ENCODE peak calls at places on chromosomes 2 and 18, in nine cellular contexts. One of them, this sample, is unnamed.

GRCh38 chr18:27723168-27723567 is 453.8 kb downstream of the CDH2 start:
- DNase-seq in HS-5: no peak
- DNase-seq in nephron progenitor cell: no peak
- DNase-seq in colonic mucosa: no peak
- DNase-seq in endodermal cell: no peak
- DNase-seq in EH: peak
- DNase-seq in myocyte: no peak
- DNase-seq in uterus: no peak
- DNase-seq in HTR-8/SVneo: peak
- DNase-seq in this sample: no peak

GRCh38 chr2:33108483-33109443 is 162.0 kb downstream of the LTBP1 start:
- DNase-seq in HS-5: no peak
- DNase-seq in nephron progenitor cell: no peak
- DNase-seq in colonic mucosa: no peak
- DNase-seq in endodermal cell: no peak
- DNase-seq in EH: peak
- DNase-seq in myocyte: peak
- DNase-seq in uterus: no peak
- DNase-seq in HTR-8/SVneo: no peak
- DNase-seq in this sample: no peak

GRCh38 chr2:70962211-70962884 is 16.1 kb upstream of the ANKRD53 start:
- DNase-seq in HS-5: no peak
- DNase-seq in nephron progenitor cell: no peak
- DNase-seq in colonic mucosa: peak
- DNase-seq in endodermal cell: peak
- DNase-seq in EH: no peak
- DNase-seq in myocyte: no peak
- DNase-seq in uterus: no peak
- DNase-seq in HTR-8/SVneo: no peak
- DNase-seq in this sample: peak

GRCh38 chr2:20617892-20618467 is 32.9 kb downstream of the HS1BP3 start:
- DNase-seq in HS-5: peak
- DNase-seq in nephron progenitor cell: no peak
- DNase-seq in colonic mucosa: peak
- DNase-seq in endodermal cell: peak
- DNase-seq in EH: peak
- DNase-seq in myocyte: peak
- DNase-seq in uterus: peak
- DNase-seq in HTR-8/SVneo: peak
- DNase-seq in this sample: peak

GRCh38 chr2:10534514-10535250 is 86.6 kb upstream of the ODC1 start:
- DNase-seq in HS-5: no peak
- DNase-seq in nephron progenitor cell: no peak
- DNase-seq in colonic mucosa: no peak
- DNase-seq in endodermal cell: no peak
- DNase-seq in EH: peak
- DNase-seq in myocyte: no peak
- DNase-seq in uterus: no peak
- DNase-seq in HTR-8/SVneo: peak
- DNase-seq in this sample: peak

GRCh38 chr2:11213090-11213638 is 57.9 kb downstream of the SLC66A3 start:
- DNase-seq in HS-5: peak
- DNase-seq in nephron progenitor cell: no peak
- DNase-seq in colonic mucosa: no peak
- DNase-seq in endodermal cell: no peak
- DNase-seq in EH: peak
- DNase-seq in myocyte: peak
- DNase-seq in uterus: no peak
- DNase-seq in HTR-8/SVneo: no peak
- DNase-seq in this sample: no peak

GRCh38 chr18:54829856-54830255 is 1.6 kb downstream of the RAB27B start:
- DNase-seq in HS-5: no peak
- DNase-seq in nephron progenitor cell: no peak
- DNase-seq in colonic mucosa: no peak
- DNase-seq in endodermal cell: no peak
- DNase-seq in EH: no peak
- DNase-seq in myocyte: no peak
- DNase-seq in uterus: no peak
- DNase-seq in HTR-8/SVneo: no peak
- DNase-seq in this sample: no peak

GRCh38 chr2:29228276-29228675 is 113.1 kb downstream of the CLIP4 start:
- DNase-seq in HS-5: no peak
- DNase-seq in nephron progenitor cell: no peak
- DNase-seq in colonic mucosa: no peak
- DNase-seq in endodermal cell: no peak
- DNase-seq in EH: peak
- DNase-seq in myocyte: peak
- DNase-seq in uterus: no peak
- DNase-seq in HTR-8/SVneo: no peak
- DNase-seq in this sample: no peak

GRCh38 chr2:37378411-37378810 is 34.0 kb downstream of the QPCT start:
- DNase-seq in HS-5: no peak
- DNase-seq in nephron progenitor cell: no peak
- DNase-seq in colonic mucosa: no peak
- DNase-seq in endodermal cell: no peak
- DNase-seq in EH: peak
- DNase-seq in myocyte: peak
- DNase-seq in uterus: no peak
- DNase-seq in HTR-8/SVneo: peak
- DNase-seq in this sample: no peak

GRCh38 chr2:3025261-3025660 is 352.4 kb downstream of the EIPR1 start:
- DNase-seq in HS-5: no peak
- DNase-seq in nephron progenitor cell: no peak
- DNase-seq in colonic mucosa: no peak
- DNase-seq in endodermal cell: no peak
- DNase-seq in EH: no peak
- DNase-seq in myocyte: no peak
- DNase-seq in uterus: no peak
- DNase-seq in HTR-8/SVneo: no peak
- DNase-seq in this sample: peak

GRCh38 chr2:46335966-46336436 is 38.8 kb downstream of the EPAS1 start:
- DNase-seq in HS-5: no peak
- DNase-seq in nephron progenitor cell: no peak
- DNase-seq in colonic mucosa: peak
- DNase-seq in endodermal cell: no peak
- DNase-seq in EH: peak
- DNase-seq in myocyte: no peak
- DNase-seq in uterus: no peak
- DNase-seq in HTR-8/SVneo: no peak
- DNase-seq in this sample: no peak

GRCh38 chr18:56556907-56557306 is 81.5 kb downstream of the TXNL1 start:
- DNase-seq in HS-5: no peak
- DNase-seq in nephron progenitor cell: no peak
- DNase-seq in colonic mucosa: no peak
- DNase-seq in endodermal cell: no peak
- DNase-seq in EH: no peak
- DNase-seq in myocyte: no peak
- DNase-seq in uterus: no peak
- DNase-seq in HTR-8/SVneo: no peak
- DNase-seq in this sample: no peak

GRCh38 chr18:45932708-45933107 is 34.4 kb downstream of the EPG5 start:
- DNase-seq in HS-5: no peak
- DNase-seq in nephron progenitor cell: no peak
- DNase-seq in colonic mucosa: no peak
- DNase-seq in endodermal cell: no peak
- DNase-seq in EH: no peak
- DNase-seq in myocyte: no peak
- DNase-seq in uterus: no peak
- DNase-seq in HTR-8/SVneo: no peak
- DNase-seq in this sample: no peak

GRCh38 chr18:61870151-61870550 is 22.7 kb downstream of the RNF152 start:
- DNase-seq in HS-5: no peak
- DNase-seq in nephron progenitor cell: no peak
- DNase-seq in colonic mucosa: no peak
- DNase-seq in endodermal cell: no peak
- DNase-seq in EH: peak
- DNase-seq in myocyte: no peak
- DNase-seq in uterus: no peak
- DNase-seq in HTR-8/SVneo: no peak
- DNase-seq in this sample: no peak

GRCh38 chr2:174681983-174682577 is 82.2 kb downstream of the CHRNA1 start:
- DNase-seq in HS-5: peak
- DNase-seq in nephron progenitor cell: peak
- DNase-seq in colonic mucosa: peak
- DNase-seq in endodermal cell: peak
- DNase-seq in EH: peak
- DNase-seq in myocyte: peak
- DNase-seq in uterus: peak
- DNase-seq in HTR-8/SVneo: peak
- DNase-seq in this sample: peak

GRCh38 chr18:21330122-21330701 is 88.2 kb downstream of the GREB1L start:
- DNase-seq in HS-5: peak
- DNase-seq in nephron progenitor cell: no peak
- DNase-seq in colonic mucosa: peak
- DNase-seq in endodermal cell: no peak
- DNase-seq in EH: peak
- DNase-seq in myocyte: peak
- DNase-seq in uterus: no peak
- DNase-seq in HTR-8/SVneo: peak
- DNase-seq in this sample: peak

GRCh38 chr18:48035556-48035860 is 105.0 kb upstream of the SMAD2 start:
- DNase-seq in HS-5: no peak
- DNase-seq in nephron progenitor cell: no peak
- DNase-seq in colonic mucosa: no peak
- DNase-seq in endodermal cell: peak
- DNase-seq in EH: no peak
- DNase-seq in myocyte: no peak
- DNase-seq in uterus: no peak
- DNase-seq in HTR-8/SVneo: no peak
- DNase-seq in this sample: no peak

GRCh38 chr18:61677435-61677830 is 215.4 kb downstream of the RNF152 start:
- DNase-seq in HS-5: no peak
- DNase-seq in nephron progenitor cell: no peak
- DNase-seq in colonic mucosa: no peak
- DNase-seq in endodermal cell: no peak
- DNase-seq in EH: no peak
- DNase-seq in myocyte: no peak
- DNase-seq in uterus: no peak
- DNase-seq in HTR-8/SVneo: no peak
- DNase-seq in this sample: no peak

GRCh38 chr18:25055076-25055475 is 296.9 kb downstream of the ZNF521 start:
- DNase-seq in HS-5: peak
- DNase-seq in nephron progenitor cell: no peak
- DNase-seq in colonic mucosa: no peak
- DNase-seq in endodermal cell: no peak
- DNase-seq in EH: peak
- DNase-seq in myocyte: no peak
- DNase-seq in uterus: no peak
- DNase-seq in HTR-8/SVneo: no peak
- DNase-seq in this sample: no peak

GRCh38 chr2:34373586-34374233 is 774.6 kb upstream of the FAM98A start:
- DNase-seq in HS-5: no peak
- DNase-seq in nephron progenitor cell: no peak
- DNase-seq in colonic mucosa: no peak
- DNase-seq in endodermal cell: no peak
- DNase-seq in EH: no peak
- DNase-seq in myocyte: no peak
- DNase-seq in uterus: no peak
- DNase-seq in HTR-8/SVneo: no peak
- DNase-seq in this sample: no peak

GRCh38 chr2:100245681-100246080 is 76.6 kb downstream of the LONRF2 start:
- DNase-seq in HS-5: no peak
- DNase-seq in nephron progenitor cell: no peak
- DNase-seq in colonic mucosa: no peak
- DNase-seq in endodermal cell: no peak
- DNase-seq in EH: no peak
- DNase-seq in myocyte: no peak
- DNase-seq in uterus: no peak
- DNase-seq in HTR-8/SVneo: no peak
- DNase-seq in this sample: no peak

This sample was measured in lower leg skin.